ENCODE peak calls at places on chromosomes 2 and 18, in four cellular contexts. B, J, Y and M are unnamed samples.

GRCh38 chr2:102140367-102140766 is 2.2 kb upstream of the IL1R1 start:
- DNase-seq in B (no peak), J (no peak), Y (no peak), M (no peak)

GRCh38 chr2:196849895-196850294 is 40.7 kb upstream of the C2orf66 start:
- DNase-seq in J (peak), Y (peak), B (no peak), M (peak)

GRCh38 chr2:73307720-73308119 is 14.4 kb upstream of the EGR4 start:
- DNase-seq in J (no peak), Y (no peak), B (no peak), M (no peak)

GRCh38 chr2:55119711-55120487 is 69.6 kb upstream of the RTN4 start:
- DNase-seq in B (no peak), Y (no peak), J (peak), M (no peak)

GRCh38 chr2:213246665-213247281 is 37.5 kb upstream of the SPAG16 start:
- DNase-seq in Y (peak), B (no peak), J (peak), M (peak)

GRCh38 chr2:161138429-161138828 is 21.8 kb upstream of the TANK start:
- DNase-seq in B (no peak), Y (no peak), J (no peak), M (no peak)

GRCh38 chr2:26521913-26522180 is 43.9 kb upstream of the OTOF start:
- DNase-seq in Y (no peak), B (no peak), J (no peak), M (no peak)

GRCh38 chr2:214695789-214696188 is 113.7 kb downstream of the BARD1 start:
- DNase-seq in B (no peak), J (no peak), Y (peak), M (no peak)

GRCh38 chr2:191521608-191522208 is 156.2 kb upstream of the NABP1 start:
- DNase-seq in J (no peak), Y (peak), B (no peak), M (peak)

GRCh38 chr2:89767581-89768435 is 1076.3 kb downstream of the RPIA start:
- DNase-seq in B (peak), J (no peak), Y (no peak), M (no peak)

GRCh38 chr2:171811229-171811628 is 82.8 kb downstream of the SLC25A12 start:
- DNase-seq in Y (peak), J (no peak), B (no peak), M (peak)

GRCh38 chr2:241752253-241752652 is 17.8 kb downstream of the D2HGDH start:
- DNase-seq in J (no peak), Y (no peak), B (no peak), M (no peak)

GRCh38 chr2:66561645-66562336 is 126.9 kb downstream of the MEIS1 start:
- DNase-seq in B (no peak), Y (no peak), J (peak), M (no peak)

GRCh38 chr2:22992446-22992845 is 392.5 kb upstream of the KLHL29 start:
- DNase-seq in B (no peak), Y (peak), J (no peak), M (no peak)

GRCh38 chr2:177148477-177149154 is 64.0 kb upstream of the HNRNPA3 start:
- DNase-seq in Y (peak), J (peak), B (peak), M (peak)

GRCh38 chr2:237092920-237093781 is 7.5 kb downstream of the COPS8 start:
- DNase-seq in J (no peak), B (no peak), Y (peak), M (peak)

GRCh38 chr2:109318150-109318948 is 189.3 kb downstream of the SH3RF3 start:
- DNase-seq in B (peak), Y (no peak), J (no peak), M (no peak)

GRCh38 chr18:48804856-48805610 is 145.7 kb downstream of the SMAD7 start:
- DNase-seq in J (peak), Y (no peak), B (peak), M (no peak)

GRCh38 chr2:113981404-113982134 is 91.7 kb downstream of the ACTR3 start:
- DNase-seq in Y (no peak), B (no peak), J (no peak), M (no peak)

GRCh38 chr2:216379955-216380354 is 7.7 kb upstream of the MARCHF4 start:
- DNase-seq in J (no peak), B (no peak), Y (no peak), M (no peak)

GRCh38 chr2:71460056-71460455 is 6.7 kb downstream of the DYSF start:
- DNase-seq in J (no peak), B (peak), Y (no peak), M (no peak)

GRCh38 chr2:129067921-129068320 is 749.3 kb upstream of the HS6ST1 start:
- DNase-seq in Y (no peak), J (no peak), B (no peak), M (no peak)

GRCh38 chr2:129067070-129067469 is 748.4 kb upstream of the HS6ST1 start:
- DNase-seq in B (no peak), J (no peak), Y (no peak), M (no peak)

GRCh38 chr2:129074526-129074925 is 755.9 kb upstream of the HS6ST1 start:
- DNase-seq in J (no peak), Y (peak), B (no peak), M (no peak)

GRCh38 chr2:129070663-129071062 is 752.0 kb upstream of the HS6ST1 start:
- DNase-seq in J (no peak), Y (no peak), B (no peak), M (no peak)

GRCh38 chr2:129069875-129070594 is 751.4 kb upstream of the HS6ST1 start:
- DNase-seq in Y (no peak), J (no peak), B (no peak), M (no peak)
- H3K27ac ChIP-seq in Y (no peak), J (no peak), B (no peak), M (no peak)

DNA sequence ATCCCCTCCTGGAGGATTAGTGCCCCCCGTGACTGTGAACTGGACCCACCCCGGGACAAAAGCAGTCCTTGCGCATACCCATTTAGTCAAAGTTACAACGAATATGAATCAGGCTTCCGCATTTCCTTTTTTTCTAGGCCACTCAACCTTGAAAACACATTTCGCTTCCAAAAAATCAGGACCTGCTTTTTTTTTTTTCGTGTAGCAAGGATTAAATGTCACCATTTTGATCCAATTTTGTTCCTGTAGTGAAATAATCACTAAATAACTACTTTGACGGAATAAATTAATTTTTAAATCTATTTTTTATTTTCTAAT is 466 bp upstream of the FTCDNL1 start:
- DNase-seq in J (no peak), B (no peak), Y (no peak), M (no peak)
- H3K27ac ChIP-seq in J (no peak), B (no peak), Y (no peak), M (no peak)

DNA sequence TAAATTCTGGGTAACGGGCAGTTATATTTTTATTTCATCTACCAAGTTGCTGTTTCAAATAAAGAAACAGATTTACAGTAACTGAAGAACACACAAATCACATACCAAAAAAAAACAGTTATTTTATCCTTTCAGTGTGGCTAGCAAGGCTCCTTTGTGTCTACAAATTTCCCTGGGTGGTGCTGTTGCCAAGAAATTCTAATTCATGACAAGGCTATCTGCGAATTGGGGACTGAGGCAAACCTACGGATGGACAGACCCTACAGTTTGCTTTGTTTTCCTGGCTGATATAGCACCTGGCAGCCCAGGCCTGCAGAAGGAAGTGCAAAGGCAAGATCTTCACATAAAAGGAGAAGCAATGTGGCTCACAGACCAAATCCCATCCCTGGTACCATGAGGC is 4.5 kb downstream of the KLF7 start:
- DNase-seq in B (no peak), J (no peak), Y (no peak), M (no peak)
- H3K27ac ChIP-seq in B (peak), J (peak), Y (peak), M (no peak)

DNA sequence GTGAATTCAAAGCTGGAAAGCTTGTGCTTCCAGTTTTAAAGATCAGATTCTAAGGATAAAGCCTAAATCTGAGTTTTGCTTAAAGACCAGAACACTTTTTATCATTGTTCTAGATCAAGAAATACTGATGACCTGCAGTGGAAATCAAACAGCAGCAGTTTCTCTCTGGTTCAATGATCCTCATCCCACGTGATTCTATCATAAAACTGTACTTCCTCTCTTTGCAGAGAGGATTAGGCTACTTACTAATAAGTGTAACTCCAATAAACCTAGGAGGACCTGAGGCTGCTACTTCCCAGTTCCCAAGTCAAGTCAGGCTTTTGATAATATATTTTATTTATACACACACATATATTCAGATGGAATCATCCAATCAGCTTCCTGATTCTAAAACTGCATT is 81.9 kb downstream of the TCF4 start:
- DNase-seq in Y (no peak), B (no peak), J (no peak), M (no peak)
- H3K27ac ChIP-seq in Y (no peak), B (no peak), J (no peak), M (no peak)

DNA sequence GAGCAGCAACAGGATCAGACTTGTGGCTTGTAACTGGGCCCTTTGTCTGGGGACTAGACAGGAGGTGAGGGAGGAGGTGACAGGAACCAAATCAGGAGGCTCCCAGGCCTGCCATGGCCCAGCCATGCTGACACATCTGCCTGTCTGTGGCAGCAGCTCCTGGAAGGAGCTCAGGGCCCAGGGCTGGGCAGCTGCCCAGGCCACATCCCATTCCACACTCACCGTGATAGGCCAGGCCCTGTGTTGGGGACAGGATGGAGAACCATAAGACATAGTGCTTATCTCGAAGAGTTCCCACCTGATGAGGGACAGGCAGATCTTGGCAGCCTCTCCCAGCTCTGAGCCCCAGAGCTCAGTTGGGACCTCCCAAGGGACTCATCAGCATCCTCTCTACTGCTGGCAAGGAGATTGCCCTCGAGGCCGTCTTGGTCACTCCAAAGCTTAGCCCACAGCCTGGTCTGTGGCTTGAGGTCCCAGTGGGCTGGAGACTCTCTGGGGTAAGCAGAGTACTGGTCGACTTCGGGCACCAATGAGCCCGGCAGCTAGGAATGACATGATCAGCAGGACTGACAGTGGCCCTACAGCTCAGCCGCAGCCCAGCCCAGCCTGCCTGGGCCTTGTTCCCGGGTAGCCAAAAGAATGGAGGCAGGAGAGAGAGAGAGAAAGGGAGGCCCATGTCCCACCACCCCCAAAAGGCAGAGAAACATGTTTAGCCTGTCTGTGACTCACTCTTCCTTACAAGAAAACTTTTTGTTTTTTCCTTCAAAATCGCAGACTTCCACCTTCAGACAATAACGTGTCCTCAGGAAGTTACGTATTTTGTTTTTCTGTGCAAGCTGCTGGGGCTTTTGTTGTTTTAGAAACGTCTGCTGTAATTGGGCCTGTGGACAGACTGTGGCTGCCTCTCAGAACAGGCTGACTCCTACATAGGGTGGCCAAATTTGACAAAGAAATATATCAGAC is 82.1 kb downstream of the HS1BP3 start:
- DNase-seq in J (no peak), Y (peak), B (no peak), M (peak)
- H3K27ac ChIP-seq in J (peak), Y (peak), B (peak), M (peak)

DNA sequence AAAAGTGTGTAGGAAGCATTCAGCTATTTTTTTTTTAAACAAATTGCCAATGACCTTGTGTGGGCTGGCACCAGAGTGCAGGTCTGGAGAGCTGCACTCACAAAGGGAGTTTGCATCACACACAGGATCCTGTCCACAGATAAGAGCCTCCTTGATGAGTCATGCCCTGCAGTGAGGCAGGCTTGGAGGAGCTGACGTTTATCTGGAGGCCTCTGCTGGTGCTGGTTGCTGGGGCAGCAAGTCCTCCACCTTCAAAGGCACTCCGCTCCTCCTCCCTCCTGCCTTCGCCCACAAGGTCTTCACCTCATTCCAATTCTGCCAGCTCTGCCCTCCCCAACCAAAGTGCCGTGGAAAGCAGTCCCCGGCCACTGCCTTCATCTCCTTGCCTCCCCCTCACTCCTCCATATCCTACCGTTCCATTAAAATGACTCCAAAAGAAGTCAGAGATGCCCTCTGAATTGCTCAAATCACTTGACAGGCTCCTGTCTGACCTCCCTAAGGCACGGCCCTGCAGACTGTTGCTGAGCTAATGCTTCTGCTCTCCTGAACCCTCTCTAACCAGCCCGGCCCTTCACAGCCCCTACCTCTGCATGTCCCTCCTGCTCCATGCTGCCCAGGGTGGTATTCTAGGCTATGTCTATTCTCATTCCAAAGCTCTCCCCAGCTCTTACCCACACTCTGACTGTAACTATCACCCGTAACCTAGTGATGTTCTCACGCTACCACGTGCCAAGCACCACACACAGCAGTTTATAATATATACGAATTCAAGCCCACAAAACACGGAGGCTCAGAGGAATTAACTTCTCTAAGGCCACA is 30.9 kb downstream of the LONRF2 start:
- DNase-seq in B (no peak), Y (peak), J (peak), M (peak)
- H3K27ac ChIP-seq in B (no peak), Y (peak), J (peak), M (peak)

GRCh38 chr2:19747310-19748072 is 154.3 kb downstream of the TTC32 start:
- DNase-seq in Y (no peak), B (peak), J (no peak), M (no peak)
- H3K27ac ChIP-seq in Y (no peak), B (peak), J (no peak), M (no peak)